ENCODE peak calls at places on chromosomes 2 and 18, in seven cellular contexts. A, I, O, T, H, Q and F are unnamed samples.

GRCh38 chr2:130728007-130728454 is 839 bp upstream of the GPR148 start:
- DNase-seq in A (peak; percentile 83), I (no peak), O (no peak), T (peak; percentile 52), H (no peak), Q (no peak), F (peak; percentile 78)

GRCh38 chr2:162092656-162093556 is 18.9 kb upstream of the DPP4 start:
- DNase-seq in A (no peak), I (no peak), O (no peak), T (no peak), H (no peak), Q (peak; percentile 80), F (no peak)

GRCh38 chr2:83103602-83104001 is 1355.5 kb downstream of the SUCLG1 start:
- DNase-seq in A (no peak), I (no peak), O (no peak), T (no peak), H (no peak), Q (peak; percentile 34), F (no peak)

GRCh38 chr18:51724790-51725721 is 527.6 kb upstream of the MEX3C start:
- DNase-seq in A (no peak), I (no peak), O (no peak), T (no peak), H (peak; percentile 16), Q (no peak), F (peak; percentile 49)

GRCh38 chr2:53987336-53987921 is 16.6 kb upstream of the PSME4 start:
- DNase-seq in A (no peak), I (no peak), O (no peak), T (no peak), H (peak; percentile 56), Q (no peak), F (no peak)

GRCh38 chr18:24704921-24705620 is 244.6 kb downstream of the HRH4 start:
- DNase-seq in A (no peak), I (no peak), O (no peak), T (no peak), H (no peak), Q (no peak), F (no peak)

GRCh38 chr18:77089796-77090285 is 42.7 kb downstream of the MBP start:
- DNase-seq in A (no peak), I (no peak), O (no peak), T (no peak), H (no peak), Q (no peak), F (no peak)

GRCh38 chr2:73092146-73092783 is 20.5 kb downstream of the RAB11FIP5 start:
- DNase-seq in A (no peak), I (no peak), O (no peak), T (no peak), H (no peak), Q (no peak), F (no peak)

GRCh38 chr2:138779451-138780440 is at the start of gene NXPH2:
- DNase-seq in A (no peak), I (no peak), O (no peak), T (peak; percentile 61), H (no peak), Q (no peak), F (peak; percentile 73)

GRCh38 chr2:236631361-236632291 is 62.0 kb downstream of the ACKR3 start:
- DNase-seq in A (no peak), I (no peak), O (no peak), T (no peak), H (peak; percentile 9), Q (no peak), F (no peak)

GRCh38 chr2:147980940-147981339 is 39.6 kb downstream of the ORC4 start:
- DNase-seq in A (no peak), I (no peak), O (no peak), T (no peak), H (no peak), Q (no peak), F (no peak)

GRCh38 chr2:3651686-3652516 is 6.1 kb upstream of the ALLC start:
- DNase-seq in A (peak; percentile 64), I (peak; percentile 5), O (peak; percentile 45), T (peak; percentile 31), H (peak; percentile 95), Q (no peak), F (peak; percentile 94)

GRCh38 chr18:64110692-64111480 is 38.0 kb downstream of the LINC00305 start:
- DNase-seq in A (no peak), I (no peak), O (no peak), T (no peak), H (no peak), Q (no peak), F (peak; percentile 11)

GRCh38 chr2:237904806-237905599 is 45.6 kb downstream of the RAMP1 start:
- DNase-seq in A (no peak), I (no peak), O (peak; percentile 13), T (peak; percentile 62), H (no peak), Q (no peak), F (no peak)

GRCh38 chr2:40147360-40147759 is 304.5 kb downstream of the SLC8A1 start:
- DNase-seq in A (no peak), I (no peak), O (no peak), T (no peak), H (no peak), Q (no peak), F (peak; percentile 44)

GRCh38 chr18:46324087-46324486 is 219.9 kb downstream of the HAUS1 start:
- DNase-seq in A (no peak), I (no peak), O (no peak), T (no peak), H (no peak), Q (no peak), F (no peak)

GRCh38 chr2:77363277-77363676 is 158.9 kb downstream of the LRRTM4 start:
- DNase-seq in A (no peak), I (no peak), O (no peak), T (no peak), H (no peak), Q (no peak), F (no peak)

GRCh38 chr2:73776381-73776780 is 3.5 kb downstream of the DUSP11 start:
- DNase-seq in A (no peak), I (no peak), O (no peak), T (no peak), H (no peak), Q (no peak), F (no peak)

GRCh38 chr2:28436525-28437051 is 43.9 kb downstream of the FOSL2 start:
- DNase-seq in A (peak; percentile 28), I (no peak), O (no peak), T (no peak), H (no peak), Q (no peak), F (no peak)

GRCh38 chr2:15429032-15429431 is 132.1 kb downstream of the NBAS start:
- DNase-seq in A (no peak), I (no peak), O (no peak), T (no peak), H (no peak), Q (no peak), F (no peak)

GRCh38 chr18:78487649-78488048 is 492.0 kb upstream of the SALL3 start:
- DNase-seq in A (no peak), I (no peak), O (no peak), T (no peak), H (no peak), Q (no peak), F (no peak)

GRCh38 chr2:2056531-2056930 is 274.5 kb downstream of the MYT1L start:
- DNase-seq in A (no peak), I (no peak), O (no peak), T (no peak), H (no peak), Q (no peak), F (no peak)

GRCh38 chr2:109499549-109499948 is 114.2 kb downstream of the SEPTIN10 start:
- DNase-seq in A (no peak), I (no peak), O (no peak), T (no peak), H (no peak), Q (no peak), F (no peak)

GRCh38 chr2:59182249-59182648 is 941.1 kb upstream of the FANCL start:
- DNase-seq in A (no peak), I (no peak), O (no peak), T (peak; percentile 71), H (peak; percentile 15), Q (no peak), F (no peak)

GRCh38 chr2:240437861-240438809 is 2.7 kb downstream of the GPC1 start:
- DNase-seq in A (peak; percentile 74), I (peak; percentile 30), O (peak; percentile 59), T (peak; percentile 80), H (peak; percentile 59), Q (no peak), F (peak; percentile 34)

GRCh38 chr2:24920813-24921441 is 890 bp upstream of the ADCY3 start:
- DNase-seq in A (no peak), I (no peak), O (no peak), T (no peak), H (peak; percentile 20), Q (no peak), F (no peak)

GRCh38 chr2:196119926-196120325 is 51.3 kb upstream of the DNAH7 start:
- DNase-seq in A (no peak), I (no peak), O (no peak), T (no peak), H (no peak), Q (no peak), F (no peak)